ENCODE peak calls at places on chromosomes 16 and 17, in seven cellular contexts. J is fibroblast of the conjunctiva; P is NCI-H1694 treated with DMSO at 0.1 percent for 48 hours; G is uterus; S is ELR; Y is foreskin fibroblast; T is activated T-helper 9 cell treated with anti-CD3 and anti-CD28 coated beads, Interleukin-2, amount 50 U/mL, for 16 hours. U is an unnamed sample.

GRCh38 chr17:50264263-50265113 is 9.8 kb upstream of the TMEM92 start:
- DNase-seq in J (no peak), P (no peak), G (peak; percentile 72), S (peak; percentile 63), Y (peak; percentile 84), T (no peak), U (no peak)

GRCh38 chr16:15509593-15510520 is 75.5 kb downstream of the BMERB1 start:
- DNase-seq in J (no peak), P (peak; percentile 20), G (no peak), S (peak; percentile 17), Y (peak; percentile 70), T (no peak), U (peak; percentile 47)

GRCh38 chr16:8859913-8860881 is 8.6 kb downstream of the CARHSP1 start:
- DNase-seq in J (no peak), P (no peak), G (peak; percentile 79), S (peak; percentile 45), Y (peak; percentile 77), T (no peak), U (no peak)

GRCh38 chr16:19696312-19696711 is 21.7 kb downstream of the KNOP1 start:
- DNase-seq in J (peak; percentile 72), P (peak; percentile 37), G (peak; percentile 71), S (peak; percentile 73), Y (peak; percentile 89), T (peak; percentile 17), U (no peak)

GRCh38 chr17:64306850-64307463 is 43.9 kb upstream of the TEX2 start:
- DNase-seq in J (peak; percentile 64), P (peak; percentile 71), G (peak; percentile 58), S (peak; percentile 75), Y (peak; percentile 90), T (peak; percentile 48), U (peak; percentile 75)

GRCh38 chr17:50198026-50198669 is 3.3 kb downstream of the COL1A1 start:
- DNase-seq in J (no peak), P (peak; percentile 53), G (no peak), S (peak; percentile 89), Y (peak; percentile 84), T (peak; percentile 31), U (peak; percentile 78)

GRCh38 chr16:49934557-49935260 is 78.8 kb upstream of the ZNF423 start:
- DNase-seq in J (no peak), P (no peak), G (no peak), S (no peak), Y (no peak), T (no peak), U (no peak)

GRCh38 chr16:17083628-17084027 is 387.1 kb downstream of the XYLT1 start:
- DNase-seq in J (no peak), P (no peak), G (no peak), S (no peak), Y (no peak), T (no peak), U (no peak)

GRCh38 chr17:2949469-2950044 is 113.8 kb downstream of the OR1D5 start:
- DNase-seq in J (peak; percentile 39), P (no peak), G (no peak), S (peak; percentile 46), Y (peak; percentile 81), T (no peak), U (no peak)

U was measured in NCI-H82.